ENCODE peak calls at places on chromosomes 1 and 21, in eight cellular contexts. One of them, this sample, is unnamed.

GRCh38 chr1:244834596-244835275 is 722 bp upstream of the COX20 start:
- DNase-seq in CD4-positive, alpha-beta T cell: peak
- DNase-seq in fibroblast of pulmonary artery: peak
- DNase-seq in pancreas: no peak
- DNase-seq in WTC11: peak
- DNase-seq in left ventricle myocardium inferior: peak
- DNase-seq in mucosa of descending colon: peak
- DNase-seq in glutamatergic neuron: peak
- DNase-seq in this sample: no peak

GRCh38 chr1:210700511-210700910 is 371.8 kb downstream of the HHAT start:
- DNase-seq in WTC11: no peak
- DNase-seq in fibroblast of pulmonary artery: no peak
- DNase-seq in glutamatergic neuron: no peak
- DNase-seq in left ventricle myocardium inferior: no peak
- DNase-seq in pancreas: no peak
- DNase-seq in CD4-positive, alpha-beta T cell: no peak
- DNase-seq in mucosa of descending colon: no peak
- DNase-seq in this sample: no peak

GRCh38 chr1:211859405-211859804 is 28.8 kb upstream of the LPGAT1 start:
- DNase-seq in mucosa of descending colon: no peak
- DNase-seq in CD4-positive, alpha-beta T cell: no peak
- DNase-seq in glutamatergic neuron: no peak
- DNase-seq in WTC11: no peak
- DNase-seq in fibroblast of pulmonary artery: no peak
- DNase-seq in pancreas: no peak
- DNase-seq in left ventricle myocardium inferior: no peak
- DNase-seq in this sample: no peak

GRCh38 chr21:38037416-38037815 is 121.2 kb upstream of the KCNJ6 start:
- DNase-seq in WTC11: no peak
- DNase-seq in pancreas: no peak
- DNase-seq in fibroblast of pulmonary artery: peak
- DNase-seq in CD4-positive, alpha-beta T cell: no peak
- DNase-seq in glutamatergic neuron: no peak
- DNase-seq in left ventricle myocardium inferior: no peak
- DNase-seq in mucosa of descending colon: no peak
- DNase-seq in this sample: no peak

GRCh38 chr1:199151634-199152429 is 513.0 kb downstream of the PTPRC start:
- DNase-seq in pancreas: no peak
- DNase-seq in left ventricle myocardium inferior: no peak
- DNase-seq in glutamatergic neuron: no peak
- DNase-seq in CD4-positive, alpha-beta T cell: no peak
- DNase-seq in WTC11: no peak
- DNase-seq in fibroblast of pulmonary artery: no peak
- DNase-seq in mucosa of descending colon: no peak
- DNase-seq in this sample: no peak

GRCh38 chr1:30366914-30367313 is 356.5 kb downstream of the MATN1 start:
- DNase-seq in mucosa of descending colon: no peak
- DNase-seq in CD4-positive, alpha-beta T cell: no peak
- DNase-seq in fibroblast of pulmonary artery: no peak
- DNase-seq in glutamatergic neuron: no peak
- DNase-seq in left ventricle myocardium inferior: no peak
- DNase-seq in WTC11: no peak
- DNase-seq in pancreas: no peak
- DNase-seq in this sample: peak

GRCh38 chr21:31142600-31142999 is 104.3 kb upstream of the KRTAP19-8 start:
- DNase-seq in WTC11: no peak
- DNase-seq in pancreas: no peak
- DNase-seq in fibroblast of pulmonary artery: no peak
- DNase-seq in glutamatergic neuron: no peak
- DNase-seq in CD4-positive, alpha-beta T cell: peak
- DNase-seq in mucosa of descending colon: no peak
- DNase-seq in left ventricle myocardium inferior: no peak
- DNase-seq in this sample: no peak

GRCh38 chr1:3283849-3284248 is 170.6 kb upstream of the ARHGEF16 start:
- DNase-seq in WTC11: peak
- DNase-seq in pancreas: peak
- DNase-seq in fibroblast of pulmonary artery: peak
- DNase-seq in left ventricle myocardium inferior: peak
- DNase-seq in glutamatergic neuron: peak
- DNase-seq in CD4-positive, alpha-beta T cell: no peak
- DNase-seq in mucosa of descending colon: peak
- DNase-seq in this sample: peak

GRCh38 chr1:96971439-96971838 is 249.9 kb downstream of the PTBP2 start:
- DNase-seq in left ventricle myocardium inferior: no peak
- DNase-seq in glutamatergic neuron: no peak
- DNase-seq in mucosa of descending colon: no peak
- DNase-seq in fibroblast of pulmonary artery: no peak
- DNase-seq in WTC11: no peak
- DNase-seq in CD4-positive, alpha-beta T cell: no peak
- DNase-seq in pancreas: no peak
- DNase-seq in this sample: no peak

DNA sequence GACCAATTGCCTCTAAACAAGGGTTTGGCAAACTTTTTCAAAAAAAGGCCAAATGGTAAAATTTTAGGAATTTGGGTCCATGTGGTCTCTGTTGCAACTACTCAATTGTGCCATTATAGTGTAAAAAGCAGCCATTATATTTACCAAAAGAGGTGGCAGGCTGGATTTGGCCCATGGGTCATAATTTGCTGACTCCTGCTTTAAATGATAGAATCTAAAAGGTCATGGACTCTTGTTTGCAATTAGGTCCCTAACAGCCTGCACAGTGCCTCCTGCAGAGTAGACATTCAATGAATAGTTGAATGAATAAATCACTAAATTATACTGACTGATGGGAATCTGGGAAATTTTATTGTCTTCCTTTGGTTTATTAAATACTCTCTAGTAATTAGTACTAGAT is 6.2 kb downstream of the BECN2 start:
- DNase-seq in mucosa of descending colon: no peak
- DNase-seq in glutamatergic neuron: no peak
- DNase-seq in CD4-positive, alpha-beta T cell: no peak
- DNase-seq in WTC11: no peak
- DNase-seq in pancreas: no peak
- DNase-seq in left ventricle myocardium inferior: no peak
- DNase-seq in fibroblast of pulmonary artery: no peak
- DNase-seq in this sample: no peak
- TF ChIP-seq CTCF in mucosa of descending colon: no peak
- TF ChIP-seq CTCF in glutamatergic neuron: no peak
- TF ChIP-seq CTCF in CD4-positive, alpha-beta T cell: no peak
- TF ChIP-seq CTCF in WTC11: no peak
- TF ChIP-seq CTCF in pancreas: no peak
- TF ChIP-seq CTCF in left ventricle myocardium inferior: no peak
- TF ChIP-seq CTCF in fibroblast of pulmonary artery: no peak
- TF ChIP-seq CTCF in this sample: no peak

GRCh38 chr1:54885863-54886723 is 902 bp downstream of the DHCR24 start:
- DNase-seq in CD4-positive, alpha-beta T cell: no peak
- DNase-seq in left ventricle myocardium inferior: no peak
- DNase-seq in mucosa of descending colon: peak
- DNase-seq in WTC11: peak
- DNase-seq in glutamatergic neuron: peak
- DNase-seq in fibroblast of pulmonary artery: peak
- DNase-seq in pancreas: no peak
- DNase-seq in this sample: no peak

GRCh38 chr1:54888080-54888733 is 1.2 kb upstream of the DHCR24 start:
- DNase-seq in pancreas: no peak
- DNase-seq in glutamatergic neuron: no peak
- DNase-seq in WTC11: no peak
- DNase-seq in left ventricle myocardium inferior: no peak
- DNase-seq in fibroblast of pulmonary artery: no peak
- DNase-seq in mucosa of descending colon: no peak
- DNase-seq in CD4-positive, alpha-beta T cell: no peak
- DNase-seq in this sample: peak

GRCh38 chr1:54887665-54888071 is 673 bp upstream of the DHCR24 start:
- DNase-seq in mucosa of descending colon: no peak
- DNase-seq in glutamatergic neuron: peak
- DNase-seq in pancreas: no peak
- DNase-seq in CD4-positive, alpha-beta T cell: no peak
- DNase-seq in fibroblast of pulmonary artery: peak
- DNase-seq in WTC11: peak
- DNase-seq in left ventricle myocardium inferior: no peak
- DNase-seq in this sample: peak

GRCh38 chr1:54885237-54885679 is 1.7 kb downstream of the DHCR24 start:
- DNase-seq in left ventricle myocardium inferior: no peak
- DNase-seq in pancreas: no peak
- DNase-seq in mucosa of descending colon: no peak
- DNase-seq in CD4-positive, alpha-beta T cell: no peak
- DNase-seq in fibroblast of pulmonary artery: no peak
- DNase-seq in glutamatergic neuron: no peak
- DNase-seq in WTC11: no peak
- DNase-seq in this sample: no peak

DNA sequence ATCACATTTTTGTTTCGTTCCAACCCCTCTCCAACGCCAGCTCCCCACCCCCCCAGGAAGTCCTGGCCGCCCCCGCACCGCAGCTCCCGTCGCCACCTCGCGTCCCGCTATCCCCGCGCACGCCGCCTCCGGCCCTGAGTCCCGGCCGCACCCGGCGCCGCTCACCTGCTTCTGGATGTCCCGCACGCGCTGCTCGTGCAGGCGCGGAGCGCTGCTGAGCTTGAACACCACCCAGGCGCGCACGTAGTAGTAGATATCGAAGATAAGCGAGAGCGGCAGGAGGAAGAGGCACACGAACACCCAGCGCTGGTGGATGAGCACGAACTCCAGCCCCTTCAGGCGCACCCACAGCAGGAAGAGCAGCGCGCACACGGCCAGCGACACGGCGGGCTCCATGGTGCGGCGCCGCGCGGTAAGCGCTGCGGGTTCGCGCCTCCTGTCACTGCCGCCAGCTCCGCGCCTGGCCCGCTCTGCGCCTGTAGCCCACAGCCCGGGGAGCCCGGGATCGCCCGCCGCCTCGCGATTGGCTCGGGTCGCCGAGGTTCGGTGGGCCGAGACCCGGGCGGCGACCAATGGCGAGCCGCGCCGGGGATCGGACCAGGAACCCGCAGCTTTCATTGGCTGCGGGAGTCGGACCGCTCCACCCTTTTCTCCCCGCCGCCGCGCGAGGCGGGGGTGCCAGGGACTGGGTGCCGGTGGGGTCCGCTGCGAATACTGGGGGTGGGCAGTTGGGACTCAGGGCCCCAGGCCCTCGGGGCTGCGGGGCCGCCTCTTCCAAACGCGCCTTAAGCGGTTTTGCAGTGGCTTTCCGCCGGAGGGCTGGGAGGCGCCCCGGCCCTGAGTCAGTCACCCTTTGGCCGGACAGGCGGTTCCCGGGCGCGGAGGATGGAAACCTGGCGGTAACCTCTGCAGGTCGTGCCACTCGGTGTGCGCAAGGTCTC is at the start of gene DHCR24:
- DNase-seq in fibroblast of pulmonary artery: peak
- DNase-seq in pancreas: peak
- DNase-seq in WTC11: peak
- DNase-seq in glutamatergic neuron: peak
- DNase-seq in CD4-positive, alpha-beta T cell: peak
- DNase-seq in left ventricle myocardium inferior: peak
- DNase-seq in mucosa of descending colon: peak
- DNase-seq in this sample: peak
- TF ChIP-seq CTCF in fibroblast of pulmonary artery: no peak
- TF ChIP-seq CTCF in pancreas: no peak
- TF ChIP-seq CTCF in WTC11: no peak
- TF ChIP-seq CTCF in glutamatergic neuron: no peak
- TF ChIP-seq CTCF in CD4-positive, alpha-beta T cell: no peak
- TF ChIP-seq CTCF in left ventricle myocardium inferior: no peak
- TF ChIP-seq CTCF in mucosa of descending colon: no peak
- TF ChIP-seq CTCF in this sample: no peak

GRCh38 chr1:44799770-44800584 is at the start of gene PLK3:
- DNase-seq in glutamatergic neuron: peak
- DNase-seq in CD4-positive, alpha-beta T cell: peak
- DNase-seq in left ventricle myocardium inferior: peak
- DNase-seq in WTC11: peak
- DNase-seq in mucosa of descending colon: peak
- DNase-seq in pancreas: peak
- DNase-seq in fibroblast of pulmonary artery: peak
- DNase-seq in this sample: peak
- TF ChIP-seq CTCF in glutamatergic neuron: peak
- TF ChIP-seq CTCF in CD4-positive, alpha-beta T cell: peak
- TF ChIP-seq CTCF in left ventricle myocardium inferior: peak
- TF ChIP-seq CTCF in WTC11: peak
- TF ChIP-seq CTCF in mucosa of descending colon: peak
- TF ChIP-seq CTCF in pancreas: peak
- TF ChIP-seq CTCF in fibroblast of pulmonary artery: peak
- TF ChIP-seq CTCF in this sample: peak

GRCh38 chr1:9914603-9914937 is 4.5 kb upstream of the CTNNBIP1 start:
- DNase-seq in CD4-positive, alpha-beta T cell: no peak
- DNase-seq in glutamatergic neuron: no peak
- DNase-seq in pancreas: no peak
- DNase-seq in mucosa of descending colon: no peak
- DNase-seq in left ventricle myocardium inferior: no peak
- DNase-seq in WTC11: no peak
- DNase-seq in fibroblast of pulmonary artery: no peak
- DNase-seq in this sample: no peak
- TF ChIP-seq CTCF in CD4-positive, alpha-beta T cell: no peak
- TF ChIP-seq CTCF in glutamatergic neuron: no peak
- TF ChIP-seq CTCF in pancreas: no peak
- TF ChIP-seq CTCF in mucosa of descending colon: no peak
- TF ChIP-seq CTCF in left ventricle myocardium inferior: peak
- TF ChIP-seq CTCF in WTC11: no peak
- TF ChIP-seq CTCF in fibroblast of pulmonary artery: no peak
- TF ChIP-seq CTCF in this sample: no peak

GRCh38 chr1:44036409-44037111 is 5.3 kb upstream of the SLC6A9 start:
- DNase-seq in left ventricle myocardium inferior: peak
- DNase-seq in pancreas: peak
- DNase-seq in glutamatergic neuron: peak
- DNase-seq in fibroblast of pulmonary artery: peak
- DNase-seq in mucosa of descending colon: peak
- DNase-seq in WTC11: peak
- DNase-seq in CD4-positive, alpha-beta T cell: peak
- DNase-seq in this sample: peak
- TF ChIP-seq CTCF in left ventricle myocardium inferior: peak
- TF ChIP-seq CTCF in pancreas: peak
- TF ChIP-seq CTCF in glutamatergic neuron: peak
- TF ChIP-seq CTCF in fibroblast of pulmonary artery: peak
- TF ChIP-seq CTCF in mucosa of descending colon: peak
- TF ChIP-seq CTCF in WTC11: peak
- TF ChIP-seq CTCF in CD4-positive, alpha-beta T cell: peak
- TF ChIP-seq CTCF in this sample: peak

GRCh38 chr1:220221269-220221668 is 51.0 kb downstream of the RAB3GAP2 start:
- DNase-seq in pancreas: no peak
- DNase-seq in WTC11: no peak
- DNase-seq in fibroblast of pulmonary artery: no peak
- DNase-seq in glutamatergic neuron: no peak
- DNase-seq in left ventricle myocardium inferior: no peak
- DNase-seq in CD4-positive, alpha-beta T cell: no peak
- DNase-seq in mucosa of descending colon: no peak
- DNase-seq in this sample: no peak

GRCh38 chr1:220219865-220220698 is 52.2 kb downstream of the RAB3GAP2 start:
- DNase-seq in pancreas: no peak
- DNase-seq in CD4-positive, alpha-beta T cell: no peak
- DNase-seq in mucosa of descending colon: no peak
- DNase-seq in glutamatergic neuron: no peak
- DNase-seq in left ventricle myocardium inferior: no peak
- DNase-seq in WTC11: no peak
- DNase-seq in fibroblast of pulmonary artery: no peak
- DNase-seq in this sample: no peak

GRCh38 chr1:220213381-220213983 is 58.8 kb downstream of the RAB3GAP2 start:
- DNase-seq in glutamatergic neuron: no peak
- DNase-seq in pancreas: no peak
- DNase-seq in fibroblast of pulmonary artery: peak
- DNase-seq in CD4-positive, alpha-beta T cell: no peak
- DNase-seq in WTC11: no peak
- DNase-seq in mucosa of descending colon: no peak
- DNase-seq in left ventricle myocardium inferior: no peak
- DNase-seq in this sample: no peak

GRCh38 chr1:220219136-220219442 is 53.2 kb downstream of the RAB3GAP2 start:
- DNase-seq in left ventricle myocardium inferior: no peak
- DNase-seq in pancreas: no peak
- DNase-seq in CD4-positive, alpha-beta T cell: no peak
- DNase-seq in glutamatergic neuron: no peak
- DNase-seq in WTC11: no peak
- DNase-seq in fibroblast of pulmonary artery: no peak
- DNase-seq in mucosa of descending colon: no peak
- DNase-seq in this sample: no peak

GRCh38 chr1:220217383-220217988 is 54.8 kb downstream of the RAB3GAP2 start:
- DNase-seq in left ventricle myocardium inferior: no peak
- DNase-seq in glutamatergic neuron: no peak
- DNase-seq in WTC11: no peak
- DNase-seq in CD4-positive, alpha-beta T cell: no peak
- DNase-seq in mucosa of descending colon: no peak
- DNase-seq in pancreas: no peak
- DNase-seq in fibroblast of pulmonary artery: no peak
- DNase-seq in this sample: no peak
- TF ChIP-seq CTCF in left ventricle myocardium inferior: peak
- TF ChIP-seq CTCF in glutamatergic neuron: peak
- TF ChIP-seq CTCF in WTC11: peak
- TF ChIP-seq CTCF in CD4-positive, alpha-beta T cell: no peak
- TF ChIP-seq CTCF in mucosa of descending colon: peak
- TF ChIP-seq CTCF in pancreas: peak
- TF ChIP-seq CTCF in fibroblast of pulmonary artery: peak
- TF ChIP-seq CTCF in this sample: peak

This sample was measured in H9.